ENCODE peak calls at places on chromosomes 16 and 17, in ten cellular contexts. C is GM23248, M is neuronal stem cell, R is adipocyte, F is HCT116, Y is right lobe of liver, P is tibial artery, S is aorta, Z is prostate gland, Q is left ventricle myocardium inferior. T is an unnamed sample.

GRCh38 chr17:65557349-65558310 is 3.8 kb downstream of the AXIN2 start:
- DNase-seq in R (peak; percentile 26), S (no peak), M (no peak), C (peak; percentile 79), Q (no peak), Y (no peak), Z (no peak), P (no peak), F (peak; percentile 88), T (peak; percentile 34)

GRCh38 chr17:6688944-6689343 is 24.2 kb downstream of the SLC13A5 start:
- DNase-seq in Q (no peak), F (no peak), P (no peak), M (no peak), R (no peak), S (no peak), Y (no peak), Z (no peak), C (no peak), T (no peak)

GRCh38 chr17:36994438-36994837 is 45.7 kb downstream of the AATF start:
- DNase-seq in Z (no peak), S (no peak), F (no peak), P (no peak), Q (no peak), C (peak; percentile 65), R (peak; percentile 12), Y (no peak), M (no peak), T (no peak)

GRCh38 chr16:31712064-31712540 is 161.5 kb upstream of the ZNF267 start:
- DNase-seq in Y (no peak), P (no peak), S (no peak), Z (no peak), Q (no peak), R (no peak), C (no peak), F (no peak), M (no peak), T (no peak)

GRCh38 chr16:69601250-69601649 is 35.5 kb downstream of the NFAT5 start:
- DNase-seq in Y (no peak), P (no peak), Q (no peak), C (no peak), M (no peak), R (no peak), Z (no peak), S (no peak), F (no peak), T (no peak)

GRCh38 chr16:31480851-31481250 is 2.1 kb upstream of the SLC5A2 start:
- DNase-seq in Y (peak; percentile 74), Z (no peak), S (no peak), C (no peak), P (no peak), Q (peak; percentile 54), F (no peak), M (no peak), R (no peak), T (no peak)

GRCh38 chr16:50462793-50463507 is 85.2 kb upstream of the NKD1 start:
- DNase-seq in S (no peak), Q (no peak), M (peak; percentile 36), R (no peak), Z (no peak), P (peak; percentile 20), Y (no peak), C (no peak), F (no peak), T (no peak)

GRCh38 chr17:65401581-65401980 is 159.9 kb downstream of the AXIN2 start:
- DNase-seq in C (no peak), Y (no peak), R (no peak), F (no peak), S (no peak), Q (no peak), M (no peak), P (no peak), Z (no peak), T (no peak)

GRCh38 chr16:87076950-87077749 is 240.0 kb downstream of the C16orf95 start:
- DNase-seq in C (peak; percentile 70), Y (peak; percentile 65), Z (no peak), F (peak; percentile 94), R (peak; percentile 33), S (no peak), Q (peak; percentile 48), P (peak; percentile 73), M (no peak), T (peak; percentile 23)

GRCh38 chr17:49546546-49547535 is 28.8 kb upstream of the NXPH3 start:
- DNase-seq in R (no peak), Q (no peak), C (no peak), Z (no peak), M (no peak), P (no peak), Y (no peak), S (peak; percentile 64), F (no peak), T (no peak)

GRCh38 chr17:42276609-42277341 is 584 bp upstream of the STAT5B start:
- DNase-seq in P (peak; percentile 86), M (no peak), C (peak; percentile 84), Z (no peak), R (peak; percentile 81), Y (peak; percentile 89), S (peak; percentile 91), F (no peak), Q (peak; percentile 70), T (peak; percentile 81)

GRCh38 chr17:82179412-82179811 is 33.2 kb downstream of the CCDC57 start:
- DNase-seq in S (no peak), Z (no peak), C (no peak), Y (no peak), M (no peak), P (no peak), Q (no peak), R (no peak), F (no peak), T (no peak)

GRCh38 chr17:27475981-27476895 is 20.0 kb downstream of the KSR1 start:
- DNase-seq in F (no peak), R (no peak), M (no peak), C (no peak), Y (no peak), Z (no peak), S (no peak), P (no peak), Q (no peak), T (no peak)

GRCh38 chr17:27478901-27479531 is 22.8 kb downstream of the KSR1 start:
- DNase-seq in P (no peak), Q (no peak), Y (no peak), R (no peak), Z (no peak), F (no peak), C (no peak), M (no peak), S (no peak), T (no peak)

GRCh38 chr17:27477050-27477647 is 20.9 kb downstream of the KSR1 start:
- DNase-seq in F (no peak), R (no peak), M (no peak), S (no peak), C (no peak), Z (no peak), Y (no peak), P (no peak), Q (no peak), T (no peak)

GRCh38 chr17:27479838-27480237 is 23.6 kb downstream of the KSR1 start:
- DNase-seq in S (no peak), C (no peak), Z (no peak), P (no peak), M (no peak), Q (no peak), Y (no peak), R (no peak), F (no peak), T (no peak)

GRCh38 chr17:27477971-27478684 is 21.9 kb downstream of the KSR1 start:
- DNase-seq in Y (no peak), Q (no peak), F (no peak), P (no peak), R (no peak), S (no peak), Z (no peak), C (no peak), M (no peak), T (no peak)
- H3K4me1 ChIP-seq in Y (no peaks in the 10 kb centered on the region), Q (peaks cover 41% of the 10 kb centered on the region), F (peaks cover 20% of the 10 kb centered on the region), P (no peaks in the 10 kb centered on the region), R (peaks cover 5% of the 10 kb centered on the region), S (no peaks in the 10 kb centered on the region), Z (no peaks in the 10 kb centered on the region), C (no peaks in the 10 kb centered on the region), M (no peaks in the 10 kb centered on the region), T (peaks cover 50% of the 10 kb centered on the region)

DNA sequence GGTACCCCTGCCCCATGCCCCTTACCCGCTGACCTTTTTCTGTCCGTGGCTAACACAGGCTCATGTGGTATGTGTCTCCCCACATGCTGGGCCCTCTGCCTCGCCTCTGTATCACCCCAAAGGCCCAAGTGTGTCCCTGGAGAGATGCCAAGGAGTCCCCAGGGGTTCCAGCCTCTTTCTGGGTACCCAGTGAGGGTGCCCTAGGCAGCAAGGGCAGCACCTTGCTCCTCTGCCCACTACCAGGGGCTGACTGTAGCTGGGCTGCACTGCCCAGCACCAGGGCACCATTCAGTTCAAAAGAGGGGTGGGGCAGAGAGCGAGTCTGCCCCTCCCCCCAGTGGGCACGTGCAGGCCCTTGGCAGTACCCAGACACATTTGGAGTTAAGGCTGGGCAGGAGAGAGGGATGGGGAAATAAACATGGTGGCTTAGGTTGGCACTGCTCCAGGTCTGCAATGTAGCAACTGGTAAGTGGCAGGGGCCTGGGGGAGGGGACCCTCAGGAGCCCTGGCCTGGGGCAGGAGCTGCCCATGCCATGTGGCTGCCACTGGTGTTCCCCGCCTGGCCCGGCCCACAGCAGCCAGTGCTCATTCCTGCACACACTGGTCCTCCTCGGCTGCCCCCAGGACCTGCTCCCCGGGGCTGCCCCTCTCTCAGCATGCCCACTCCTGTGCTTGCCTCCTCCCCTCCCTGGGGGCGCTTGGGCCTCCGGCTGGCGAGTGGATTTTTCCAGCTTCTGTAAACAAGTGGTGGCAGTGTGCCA is 9.1 kb downstream of the THRA start:
- DNase-seq in F (no peak), Q (peak; percentile 76), Y (peak; percentile 74), S (peak; percentile 90), M (no peak), P (peak; percentile 98), R (peak; percentile 66), C (peak; percentile 51), Z (peak; percentile 88), T (peak; percentile 98)
- H3K4me1 ChIP-seq in F (peaks cover 75% of the 10 kb centered on the region), Q (peaks cover 99% of the 10 kb centered on the region), Y (peaks cover 10% of the 10 kb centered on the region), S (no peaks in the 10 kb centered on the region), M (peaks cover 57% of the 10 kb centered on the region), P (peaks cover 97% of the 10 kb centered on the region), R (peaks cover 87% of the 10 kb centered on the region), C (peaks cover 50% of the 10 kb centered on the region), Z (peaks cover 67% of the 10 kb centered on the region), T (peaks cover 96% of the 10 kb centered on the region)

DNA sequence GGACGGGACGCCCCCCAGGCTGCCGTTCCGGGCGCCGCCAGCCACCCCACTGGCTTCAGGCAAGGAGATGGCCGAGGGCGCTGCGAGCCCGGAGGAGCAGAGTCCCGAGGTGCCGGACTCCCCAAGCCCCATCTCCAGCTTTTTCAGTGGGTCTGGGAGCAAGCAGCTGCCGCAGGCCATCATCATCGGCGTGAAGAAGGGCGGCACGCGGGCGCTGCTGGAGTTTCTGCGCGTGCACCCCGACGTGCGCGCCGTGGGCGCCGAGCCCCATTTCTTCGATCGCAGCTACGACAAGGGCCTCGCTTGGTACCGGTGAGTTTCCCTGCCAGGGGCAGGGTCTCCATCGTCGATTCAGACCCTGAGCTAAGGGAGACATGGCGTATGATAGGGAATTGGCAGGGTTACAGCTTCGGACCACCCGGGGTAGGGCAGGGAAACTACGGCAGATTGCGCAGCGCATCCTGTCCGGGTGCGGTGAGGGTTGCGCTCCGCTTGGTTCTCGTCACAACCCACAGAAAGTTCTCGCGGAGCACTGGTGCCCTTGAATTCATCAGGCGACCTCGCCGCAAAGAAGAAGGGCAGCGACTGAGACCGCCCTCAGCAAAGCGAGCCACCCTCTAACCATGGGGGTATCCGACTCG is 1.0 kb downstream of the HS3ST3B1 start:
- DNase-seq in C (peak; percentile 74), Q (peak; percentile 33), F (no peak), S (peak; percentile 77), Z (no peak), P (no peak), R (peak; percentile 75), M (no peak), Y (peak; percentile 66), T (peak; percentile 10)
- H3K4me1 ChIP-seq in C (peaks cover 39% of the 10 kb centered on the region), Q (peaks cover 75% of the 10 kb centered on the region), F (peaks cover 28% of the 10 kb centered on the region), S (no peaks in the 10 kb centered on the region), Z (no peaks in the 10 kb centered on the region), P (peaks cover 59% of the 10 kb centered on the region), R (peaks cover 55% of the 10 kb centered on the region), M (peaks cover 29% of the 10 kb centered on the region), Y (no peaks in the 10 kb centered on the region), T (peaks cover 56% of the 10 kb centered on the region)

GRCh38 chr17:40090234-40091111 is 9.9 kb downstream of the NR1D1 start:
- DNase-seq in P (no peak), Z (no peak), R (no peak), C (no peak), Q (no peak), F (no peak), S (no peak), M (no peak), Y (no peak), T (peak; percentile 82)
- H3K4me1 ChIP-seq in P (peaks cover 70% of the 10 kb centered on the region), Z (no peaks in the 10 kb centered on the region), R (peaks cover 17% of the 10 kb centered on the region), C (peaks cover 23% of the 10 kb centered on the region), Q (peaks cover 80% of the 10 kb centered on the region), F (peaks cover 9% of the 10 kb centered on the region), S (no peaks in the 10 kb centered on the region), M (peaks cover 9% of the 10 kb centered on the region), Y (peaks cover 1% of the 10 kb centered on the region), T (peaks cover 43% of the 10 kb centered on the region)